ENCODE peak calls at places on chromosomes 13 and 19, in four cellular contexts. H is H9, F is endothelial cell of umbilical vein, Y is H1. U is an unnamed sample. For H3K79me2, the result is how much of the 10 kb centered on the place peaks cover.

GRCh38 chr19:8251025-8251472 is 41.9 kb downstream of the CERS4 start:
- DNase-seq in H (no peak), F (no peak), Y (no peak), U (peak)

GRCh38 chr13:67369895-67370660 is 139.9 kb upstream of the PCDH9 start:
- DNase-seq in H (no peak), F (no peak), Y (no peak), U (peak)

GRCh38 chr19:37413243-37414084 is 42.6 kb downstream of the ZNF527 start:
- DNase-seq in H (no peak), F (peak), Y (no peak), U (peak)

GRCh38 chr13:80979035-80979641 is 638.2 kb upstream of the SPRY2 start:
- DNase-seq in H (peak), F (peak), Y (peak), U (peak)

GRCh38 chr19:40464059-40465024 is 1.2 kb downstream of the BLVRB start:
- DNase-seq in H (peak), F (peak), Y (no peak), U (peak)

GRCh38 chr19:41366089-41366488 is 2.1 kb upstream of the B9D2 start:
- DNase-seq in H (no peak), F (no peak), Y (no peak), U (no peak)

GRCh38 chr13:66992183-66992582 is 238.0 kb downstream of the PCDH9 start:
- DNase-seq in H (no peak), F (peak), Y (no peak), U (peak)

GRCh38 chr19:29497686-29498436 is 27.9 kb upstream of the VSTM2B start:
- DNase-seq in H (no peak), F (no peak), Y (no peak), U (no peak)

GRCh38 chr13:110657196-110657595 is 41.9 kb downstream of the NAXD start:
- DNase-seq in H (no peak), F (no peak), Y (no peak), U (no peak)

GRCh38 chr19:12155324-12155723 is 1.2 kb downstream of the ZNF625 start:
- DNase-seq in H (no peak), F (peak), Y (no peak), U (no peak)
- H3K79me2 ChIP-seq in H (under half), F (under half), Y (under half), U (under half)

DNA sequence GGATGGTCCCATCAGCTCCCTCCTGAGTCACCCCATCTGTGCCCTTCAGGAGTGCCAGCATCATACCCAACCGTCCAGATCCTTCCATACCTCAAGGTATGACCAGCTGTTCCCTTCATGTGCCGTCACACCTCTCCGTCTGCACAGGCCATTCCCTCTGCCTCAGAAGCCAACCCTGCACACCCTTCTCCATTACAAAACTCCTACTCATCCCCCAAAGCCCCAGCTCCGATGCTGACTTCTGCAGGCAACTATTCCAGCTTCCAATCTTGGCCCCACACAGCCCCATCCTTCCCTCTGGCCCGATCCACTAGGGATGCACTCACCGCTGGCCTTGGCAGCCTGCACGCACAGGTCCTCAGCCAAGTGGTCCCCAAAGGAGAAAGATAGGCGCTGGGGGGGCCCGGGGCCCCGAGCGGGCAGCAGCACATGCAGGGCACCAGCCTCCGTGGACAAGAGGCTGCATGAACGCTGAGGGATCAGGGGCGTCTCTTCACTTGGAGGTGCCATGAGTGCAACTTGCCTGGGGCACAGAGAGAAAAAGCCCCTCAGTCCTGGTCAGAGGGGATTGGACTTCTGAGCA is 3.8 kb downstream of the JAK3 start:
- DNase-seq in H (no peak), F (no peak), Y (no peak), U (no peak)
- H3K79me2 ChIP-seq in H (under half), F (under half), Y (under half), U (under half)

GRCh38 chr13:112062047-112062618 is 4.8 kb upstream of the SOX1 start:
- DNase-seq in H (no peak), F (no peak), Y (no peak), U (no peak)
- H3K79me2 ChIP-seq in H (under half), F (under half), Y (under half), U (under half)

GRCh38 chr19:12672744-12673143 is 6.1 kb downstream of the WDR83 start:
- DNase-seq in H (no peak), F (no peak), Y (no peak), U (no peak)
- H3K79me2 ChIP-seq in H (under half), F (under half), Y (under half), U (under half)

GRCh38 chr13:99211421-99212035 is 10.9 kb downstream of the UBAC2 start:
- DNase-seq in H (no peak), F (no peak), Y (no peak), U (no peak)
- H3K79me2 ChIP-seq in H (under half), F (half or more), Y (half or more), U (under half)

GRCh38 chr19:57245066-57245465 is 4.6 kb downstream of the ZNF805 start:
- DNase-seq in H (no peak), F (no peak), Y (no peak), U (no peak)
- H3K79me2 ChIP-seq in H (under half), F (under half), Y (under half), U (under half)

U was measured in fibroblast of lung.